ENCODE peak calls at places on chromosomes 2 and 18, in seven cellular contexts. One of them, this sample, is unnamed.

GRCh38 chr2:28424799-28425492 is 32.3 kb downstream of the FOSL2 start:
- DNase-seq in RWPE1: no peak
- DNase-seq in PC-3: no peak
- DNase-seq in adrenal gland: no peak
- DNase-seq in thoracic aorta: no peak
- DNase-seq in IMR-90: no peak
- DNase-seq in heart left ventricle: no peak
- DNase-seq in this sample: no peak

GRCh38 chr2:70789304-70790078 is 952 bp downstream of the FIGLA start:
- DNase-seq in RWPE1: peak; percentile 61
- DNase-seq in PC-3: peak; percentile 73
- DNase-seq in adrenal gland: peak; percentile 59
- DNase-seq in thoracic aorta: no peak
- DNase-seq in IMR-90: peak; percentile 25
- DNase-seq in heart left ventricle: peak; percentile 74
- DNase-seq in this sample: peak; percentile 72

GRCh38 chr2:875687-876615 is 74.7 kb upstream of the SNTG2 start:
- DNase-seq in RWPE1: no peak
- DNase-seq in PC-3: no peak
- DNase-seq in adrenal gland: no peak
- DNase-seq in thoracic aorta: no peak
- DNase-seq in IMR-90: no peak
- DNase-seq in heart left ventricle: no peak
- DNase-seq in this sample: no peak

GRCh38 chr2:216696751-216697560 is 1.6 kb upstream of the IGFBP5 start:
- DNase-seq in RWPE1: no peak
- DNase-seq in PC-3: peak; percentile 70
- DNase-seq in adrenal gland: no peak
- DNase-seq in thoracic aorta: no peak
- DNase-seq in IMR-90: peak; percentile 71
- DNase-seq in heart left ventricle: no peak
- DNase-seq in this sample: no peak

GRCh38 chr2:64143154-64144056 is 815 bp downstream of the PELI1 start:
- DNase-seq in RWPE1: peak; percentile 36
- DNase-seq in PC-3: peak; percentile 41
- DNase-seq in adrenal gland: peak; percentile 44
- DNase-seq in thoracic aorta: no peak
- DNase-seq in IMR-90: peak; percentile 34
- DNase-seq in heart left ventricle: peak; percentile 71
- DNase-seq in this sample: no peak

GRCh38 chr18:78624646-78625279 is 354.9 kb upstream of the SALL3 start:
- DNase-seq in RWPE1: no peak
- DNase-seq in PC-3: no peak
- DNase-seq in adrenal gland: no peak
- DNase-seq in thoracic aorta: no peak
- DNase-seq in IMR-90: no peak
- DNase-seq in heart left ventricle: no peak
- DNase-seq in this sample: no peak

GRCh38 chr2:168338803-168339437 is 91.5 kb upstream of the STK39 start:
- DNase-seq in RWPE1: no peak
- DNase-seq in PC-3: no peak
- DNase-seq in adrenal gland: no peak
- DNase-seq in thoracic aorta: no peak
- DNase-seq in IMR-90: no peak
- DNase-seq in heart left ventricle: no peak
- DNase-seq in this sample: no peak

GRCh38 chr2:180707867-180708205 is 272.6 kb upstream of the UBE2E3 start:
- DNase-seq in RWPE1: peak; percentile 87
- DNase-seq in PC-3: peak; percentile 93
- DNase-seq in adrenal gland: no peak
- DNase-seq in thoracic aorta: no peak
- DNase-seq in IMR-90: peak; percentile 92
- DNase-seq in heart left ventricle: no peak
- DNase-seq in this sample: peak; percentile 25

GRCh38 chr2:381181-381580 is 93.3 kb upstream of the ALKAL2 start:
- DNase-seq in RWPE1: no peak
- DNase-seq in PC-3: peak; percentile 4
- DNase-seq in adrenal gland: no peak
- DNase-seq in thoracic aorta: no peak
- DNase-seq in IMR-90: no peak
- DNase-seq in heart left ventricle: no peak
- DNase-seq in this sample: no peak

GRCh38 chr18:55633032-55633431 is 45.0 kb upstream of the TCF4 start:
- DNase-seq in RWPE1: peak; percentile 1
- DNase-seq in PC-3: peak; percentile 3
- DNase-seq in adrenal gland: no peak
- DNase-seq in thoracic aorta: no peak
- DNase-seq in IMR-90: no peak
- DNase-seq in heart left ventricle: no peak
- DNase-seq in this sample: no peak

GRCh38 chr2:233047667-233048066 is 12.5 kb upstream of the INPP5D start:
- DNase-seq in RWPE1: no peak
- DNase-seq in PC-3: no peak
- DNase-seq in adrenal gland: no peak
- DNase-seq in thoracic aorta: no peak
- DNase-seq in IMR-90: no peak
- DNase-seq in heart left ventricle: no peak
- DNase-seq in this sample: peak; percentile 29

GRCh38 chr2:39663187-39663930 is 2.4 kb upstream of the TMEM178A start:
- DNase-seq in RWPE1: no peak
- DNase-seq in PC-3: no peak
- DNase-seq in adrenal gland: no peak
- DNase-seq in thoracic aorta: no peak
- DNase-seq in IMR-90: peak; percentile 29
- DNase-seq in heart left ventricle: no peak
- DNase-seq in this sample: no peak

GRCh38 chr2:238978507-238978906 is 130.6 kb downstream of the TWIST2 start:
- DNase-seq in RWPE1: no peak
- DNase-seq in PC-3: no peak
- DNase-seq in adrenal gland: no peak
- DNase-seq in thoracic aorta: no peak
- DNase-seq in IMR-90: no peak
- DNase-seq in heart left ventricle: no peak
- DNase-seq in this sample: no peak

GRCh38 chr2:31075936-31076590 is 62.2 kb downstream of the GALNT14 start:
- DNase-seq in RWPE1: peak; percentile 6
- DNase-seq in PC-3: peak; percentile 64
- DNase-seq in adrenal gland: no peak
- DNase-seq in thoracic aorta: no peak
- DNase-seq in IMR-90: no peak
- DNase-seq in heart left ventricle: no peak
- DNase-seq in this sample: no peak

GRCh38 chr2:84817239-84817655 is 63.6 kb downstream of the TRABD2A start:
- DNase-seq in RWPE1: no peak
- DNase-seq in PC-3: no peak
- DNase-seq in adrenal gland: no peak
- DNase-seq in thoracic aorta: no peak
- DNase-seq in IMR-90: no peak
- DNase-seq in heart left ventricle: no peak
- DNase-seq in this sample: no peak

GRCh38 chr18:49584431-49584830 is 22.6 kb downstream of the LIPG start:
- DNase-seq in RWPE1: no peak
- DNase-seq in PC-3: no peak
- DNase-seq in adrenal gland: no peak
- DNase-seq in thoracic aorta: no peak
- DNase-seq in IMR-90: no peak
- DNase-seq in heart left ventricle: no peak
- DNase-seq in this sample: no peak

GRCh38 chr2:170820647-170821630 is 4.3 kb downstream of the GAD1 start:
- DNase-seq in RWPE1: no peak
- DNase-seq in PC-3: no peak
- DNase-seq in adrenal gland: no peak
- DNase-seq in thoracic aorta: no peak
- DNase-seq in IMR-90: no peak
- DNase-seq in heart left ventricle: no peak
- DNase-seq in this sample: no peak

GRCh38 chr2:156112323-156112722 is 220.2 kb downstream of the NR4A2 start:
- DNase-seq in RWPE1: no peak
- DNase-seq in PC-3: peak; percentile 26
- DNase-seq in adrenal gland: no peak
- DNase-seq in thoracic aorta: no peak
- DNase-seq in IMR-90: no peak
- DNase-seq in heart left ventricle: no peak
- DNase-seq in this sample: no peak

GRCh38 chr2:54106631-54107454 is 8.6 kb upstream of the ACYP2 start:
- DNase-seq in RWPE1: peak; percentile 52
- DNase-seq in PC-3: peak; percentile 81
- DNase-seq in adrenal gland: peak; percentile 48
- DNase-seq in thoracic aorta: no peak
- DNase-seq in IMR-90: peak; percentile 66
- DNase-seq in heart left ventricle: no peak
- DNase-seq in this sample: no peak

GRCh38 chr2:1482981-1483380 is 69.7 kb downstream of the TPO start:
- DNase-seq in RWPE1: no peak
- DNase-seq in PC-3: no peak
- DNase-seq in adrenal gland: no peak
- DNase-seq in thoracic aorta: no peak
- DNase-seq in IMR-90: no peak
- DNase-seq in heart left ventricle: peak; percentile 34
- DNase-seq in this sample: no peak

GRCh38 chr18:60962629-60963028 is 370.6 kb upstream of the CDH20 start:
- DNase-seq in RWPE1: no peak
- DNase-seq in PC-3: no peak
- DNase-seq in adrenal gland: no peak
- DNase-seq in thoracic aorta: no peak
- DNase-seq in IMR-90: no peak
- DNase-seq in heart left ventricle: no peak
- DNase-seq in this sample: no peak

GRCh38 chr2:226137201-226137811 is 662.3 kb downstream of the IRS1 start:
- DNase-seq in RWPE1: peak; percentile 80
- DNase-seq in PC-3: peak; percentile 67
- DNase-seq in adrenal gland: no peak
- DNase-seq in thoracic aorta: no peak
- DNase-seq in IMR-90: peak; percentile 76
- DNase-seq in heart left ventricle: no peak
- DNase-seq in this sample: no peak

GRCh38 chr18:71665131-71665530 is 879.0 kb downstream of the CBLN2 start:
- DNase-seq in RWPE1: no peak
- DNase-seq in PC-3: peak; percentile 43
- DNase-seq in adrenal gland: no peak
- DNase-seq in thoracic aorta: no peak
- DNase-seq in IMR-90: no peak
- DNase-seq in heart left ventricle: no peak
- DNase-seq in this sample: no peak

GRCh38 chr2:100765481-100765880 is 54.5 kb upstream of the NPAS2 start:
- DNase-seq in RWPE1: no peak
- DNase-seq in PC-3: no peak
- DNase-seq in adrenal gland: no peak
- DNase-seq in thoracic aorta: no peak
- DNase-seq in IMR-90: no peak
- DNase-seq in heart left ventricle: no peak
- DNase-seq in this sample: no peak

GRCh38 chr2:1605659-1606400 is 138.5 kb downstream of the PXDN start:
- DNase-seq in RWPE1: no peak
- DNase-seq in PC-3: no peak
- DNase-seq in adrenal gland: no peak
- DNase-seq in thoracic aorta: no peak
- DNase-seq in IMR-90: peak; percentile 85
- DNase-seq in heart left ventricle: peak; percentile 78
- DNase-seq in this sample: no peak

GRCh38 chr2:170249761-170250160 is 71.8 kb downstream of the MYO3B start:
- DNase-seq in RWPE1: no peak
- DNase-seq in PC-3: no peak
- DNase-seq in adrenal gland: no peak
- DNase-seq in thoracic aorta: no peak
- DNase-seq in IMR-90: no peak
- DNase-seq in heart left ventricle: no peak
- DNase-seq in this sample: no peak

GRCh38 chr2:134845719-134846118 is 7.3 kb downstream of the ACMSD start:
- DNase-seq in RWPE1: peak; percentile 14
- DNase-seq in PC-3: peak; percentile 79
- DNase-seq in adrenal gland: no peak
- DNase-seq in thoracic aorta: no peak
- DNase-seq in IMR-90: peak; percentile 70
- DNase-seq in heart left ventricle: no peak
- DNase-seq in this sample: no peak

GRCh38 chr18:56728741-56729140 is 77.6 kb downstream of the WDR7 start:
- DNase-seq in RWPE1: no peak
- DNase-seq in PC-3: no peak
- DNase-seq in adrenal gland: no peak
- DNase-seq in thoracic aorta: no peak
- DNase-seq in IMR-90: no peak
- DNase-seq in heart left ventricle: no peak
- DNase-seq in this sample: no peak
- TF ChIP-seq CTCF in RWPE1: no peak
- TF ChIP-seq CTCF in PC-3: no peak
- TF ChIP-seq CTCF in adrenal gland: no peak
- TF ChIP-seq CTCF in thoracic aorta: no peak
- TF ChIP-seq CTCF in IMR-90: no peak
- TF ChIP-seq CTCF in heart left ventricle: no peak
- TF ChIP-seq CTCF in this sample: no peak

GRCh38 chr2:153770359-153770991 is 101.2 kb upstream of the GALNT13 start:
- DNase-seq in RWPE1: no peak
- DNase-seq in PC-3: peak; percentile 8
- DNase-seq in adrenal gland: no peak
- DNase-seq in thoracic aorta: no peak
- DNase-seq in IMR-90: no peak
- DNase-seq in heart left ventricle: no peak
- DNase-seq in this sample: no peak
- TF ChIP-seq CTCF in RWPE1: no peak
- TF ChIP-seq CTCF in PC-3: peak; percentile 49
- TF ChIP-seq CTCF in adrenal gland: no peak
- TF ChIP-seq CTCF in thoracic aorta: no peak
- TF ChIP-seq CTCF in IMR-90: no peak
- TF ChIP-seq CTCF in heart left ventricle: no peak
- TF ChIP-seq CTCF in this sample: no peak

DNA sequence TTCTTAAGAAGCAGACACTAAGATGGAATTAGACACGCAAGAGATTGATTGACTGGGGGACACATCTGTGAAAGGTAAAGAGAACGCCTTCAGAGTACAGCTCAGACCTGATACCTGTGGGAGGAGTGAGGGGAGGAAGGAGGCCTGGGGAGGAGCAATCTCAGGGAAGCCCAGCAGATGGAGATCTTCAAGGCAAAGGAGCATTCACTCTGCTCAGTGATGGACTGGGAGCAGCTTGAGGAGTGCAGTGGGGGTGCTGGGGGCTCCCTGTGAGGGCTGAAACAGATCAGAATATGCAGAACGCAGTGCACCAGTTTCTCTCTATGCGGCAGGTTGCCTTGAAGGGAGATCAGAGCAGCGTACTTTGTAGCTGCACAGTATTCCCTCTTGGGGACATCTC is 103.7 kb upstream of the ATP8B1 start:
- DNase-seq in RWPE1: no peak
- DNase-seq in PC-3: peak; percentile 18
- DNase-seq in adrenal gland: no peak
- DNase-seq in thoracic aorta: no peak
- DNase-seq in IMR-90: no peak
- DNase-seq in heart left ventricle: no peak
- DNase-seq in this sample: no peak
- TF ChIP-seq CTCF in RWPE1: no peak
- TF ChIP-seq CTCF in PC-3: peak; percentile 37
- TF ChIP-seq CTCF in adrenal gland: no peak
- TF ChIP-seq CTCF in thoracic aorta: no peak
- TF ChIP-seq CTCF in IMR-90: no peak
- TF ChIP-seq CTCF in heart left ventricle: no peak
- TF ChIP-seq CTCF in this sample: no peak

DNA sequence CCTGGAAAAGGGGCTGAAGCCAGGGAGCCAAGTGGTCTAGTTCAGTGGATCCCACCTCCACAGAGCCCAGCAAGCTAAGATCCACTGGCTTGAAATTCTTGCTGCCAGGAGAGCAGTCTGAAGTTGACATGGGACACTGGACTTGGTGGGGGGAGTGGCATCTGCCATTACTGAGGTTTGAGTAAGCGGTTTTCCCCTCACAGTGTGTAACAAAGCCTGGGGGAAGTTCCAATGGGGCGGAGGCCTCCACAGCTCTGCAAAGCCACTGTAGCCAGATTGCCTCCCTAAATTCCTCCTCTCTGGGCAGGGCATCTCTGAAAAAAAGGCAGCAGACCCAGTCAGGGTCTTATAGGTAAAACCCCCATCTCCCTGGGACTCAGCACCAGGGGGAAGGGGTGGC is 144.4 kb downstream of the PTPRM start:
- DNase-seq in RWPE1: no peak
- DNase-seq in PC-3: no peak
- DNase-seq in adrenal gland: no peak
- DNase-seq in thoracic aorta: no peak
- DNase-seq in IMR-90: no peak
- DNase-seq in heart left ventricle: no peak
- DNase-seq in this sample: no peak
- TF ChIP-seq CTCF in RWPE1: no peak
- TF ChIP-seq CTCF in PC-3: no peak
- TF ChIP-seq CTCF in adrenal gland: no peak
- TF ChIP-seq CTCF in thoracic aorta: no peak
- TF ChIP-seq CTCF in IMR-90: no peak
- TF ChIP-seq CTCF in heart left ventricle: no peak
- TF ChIP-seq CTCF in this sample: no peak